ENCODE peak calls at places on chromosomes 3 and 15, in four cellular contexts. W, T, H and N are unnamed samples.

GRCh38 chr3:127070776-127071175 is 87.9 kb downstream of the PLXNA1 start:
- DNase-seq in T (no peak), W (no peak), H (no peak), N (no peak)

GRCh38 chr3:116836286-116836685 is 126.7 kb downstream of the TUSC7 start:
- DNase-seq in H (no peak), W (no peak), T (no peak), N (no peak)

GRCh38 chr15:76181705-76182107 is 121.9 kb downstream of the TMEM266 start:
- DNase-seq in H (no peak), W (no peak), T (no peak), N (no peak)

GRCh38 chr15:61404567-61404966 is 175.5 kb upstream of the RORA start:
- DNase-seq in T (no peak), H (no peak), W (no peak), N (no peak)

GRCh38 chr15:90067953-90068613 is 34.2 kb downstream of the IDH2 start:
- DNase-seq in H (no peak), T (no peak), W (no peak), N (no peak)

GRCh38 chr3:105752791-105753415 is 115.9 kb downstream of the CBLB start:
- DNase-seq in H (no peak), W (no peak), T (no peak), N (peak; percentile 2)

GRCh38 chr3:160278210-160278609 is 53.0 kb downstream of the C3orf80 start:
- DNase-seq in W (no peak), T (no peak), H (no peak), N (no peak)

GRCh38 chr3:52299815-52300611 is 12.4 kb downstream of the GLYCTK start:
- DNase-seq in T (no peak), W (no peak), H (no peak), N (no peak)

GRCh38 chr3:100386437-100387064 is 14.3 kb downstream of the TOMM70 start:
- DNase-seq in W (no peak), T (no peak), H (no peak), N (no peak)